ENCODE peak calls at places on chromosomes 12 and 14, in nine cellular contexts. N is heart right ventricle; P is EH; D is Daoy; S is stimulated activated CD4-positive, alpha-beta T cell treated with anti-CD3 and anti-CD28 coated beads, Interleukin-15, amount 100 ng/mL, for 24 hours; Y is mammary epithelial cell; I is astrocyte of the cerebellum; Q is NCI-H460; M is upper lobe of right lung. U is an unnamed sample.
A peak's percentile ranks its signal among the peaks of the same experiment; 100 is the strongest.

GRCh38 chr12:52523825-52524224 is 3.6 kb upstream of the KRT5 start:
- DNase-seq in N (no peak), P (peak; percentile 5), D (no peak), S (no peak), Y (peak; percentile 82), I (no peak), Q (no peak), M (no peak), U (no peak)

GRCh38 chr12:42804928-42805327 is 215.4 kb upstream of the PRICKLE1 start:
- DNase-seq in N (no peak), P (no peak), D (no peak), S (no peak), Y (peak; percentile 6), I (no peak), Q (no peak), M (no peak), U (no peak)

GRCh38 chr12:109729837-109730200 is 16.2 kb downstream of the FAM222A start:
- DNase-seq in N (no peak), P (no peak), D (no peak), S (no peak), Y (no peak), I (no peak), Q (no peak), M (peak; percentile 57), U (peak; percentile 52)

GRCh38 chr14:105197274-105197673 is 16.2 kb upstream of the NUDT14 start:
- DNase-seq in N (peak; percentile 82), P (peak; percentile 83), D (peak; percentile 46), S (no peak), Y (peak; percentile 31), I (no peak), Q (no peak), M (no peak), U (no peak)

GRCh38 chr14:65840118-65840751 is 427.7 kb downstream of the FUT8 start:
- DNase-seq in N (peak; percentile 11), P (no peak), D (no peak), S (no peak), Y (no peak), I (no peak), Q (no peak), M (no peak), U (no peak)

GRCh38 chr12:89305373-89305772 is 46.9 kb downstream of the DUSP6 start:
- DNase-seq in N (no peak), P (no peak), D (no peak), S (no peak), Y (no peak), I (no peak), Q (no peak), M (no peak), U (no peak)

GRCh38 chr14:25009891-25010290 is 40.1 kb downstream of the STXBP6 start:
- DNase-seq in N (no peak), P (peak; percentile 90), D (peak; percentile 20), S (no peak), Y (no peak), I (no peak), Q (peak; percentile 66), M (no peak), U (no peak)

GRCh38 chr14:75267141-75267601 is 11.5 kb upstream of the FOS start:
- DNase-seq in N (no peak), P (peak; percentile 89), D (no peak), S (no peak), Y (no peak), I (no peak), Q (no peak), M (no peak), U (no peak)

GRCh38 chr14:75562048-75562447 is 16.4 kb upstream of the FLVCR2 start:
- DNase-seq in N (no peak), P (peak; percentile 10), D (peak; percentile 43), S (peak; percentile 84), Y (peak; percentile 34), I (no peak), Q (no peak), M (no peak), U (no peak)

GRCh38 chr14:33671556-33671955 is 279.3 kb downstream of the EGLN3 start:
- DNase-seq in N (no peak), P (no peak), D (no peak), S (no peak), Y (no peak), I (no peak), Q (no peak), M (no peak), U (no peak)

GRCh38 chr12:22101749-22102243 is 55.8 kb downstream of the CMAS start:
- DNase-seq in N (peak; percentile 22), P (peak; percentile 60), D (peak; percentile 83), S (peak; percentile 45), Y (peak; percentile 99), I (peak; percentile 95), Q (no peak), M (no peak), U (no peak)

GRCh38 chr14:32128703-32129102 is 51.6 kb downstream of the ARHGAP5 start:
- DNase-seq in N (no peak), P (no peak), D (no peak), S (no peak), Y (peak; percentile 7), I (no peak), Q (no peak), M (no peak), U (no peak)

GRCh38 chr12:103138538-103138937 is 181.1 kb downstream of the ASCL1 start:
- DNase-seq in N (no peak), P (no peak), D (no peak), S (no peak), Y (no peak), I (no peak), Q (no peak), M (no peak), U (no peak)

GRCh38 chr14:100902295-100902694 is 1.2 kb downstream of the RTL1 start:
- DNase-seq in N (no peak), P (no peak), D (peak; percentile 3), S (no peak), Y (no peak), I (no peak), Q (peak; percentile 13), M (no peak), U (peak; percentile 19)

GRCh38 chr14:71591929-71592328 is 340.3 kb upstream of the RGS6 start:
- DNase-seq in N (no peak), P (peak; percentile 87), D (peak; percentile 86), S (peak; percentile 12), Y (peak; percentile 78), I (peak; percentile 31), Q (no peak), M (no peak), U (no peak)

GRCh38 chr12:54988402-54989054 is 4.0 kb upstream of the TESPA1 start:
- DNase-seq in N (peak; percentile 79), P (peak; percentile 37), D (peak; percentile 44), S (peak; percentile 17), Y (no peak), I (no peak), Q (no peak), M (peak; percentile 77), U (peak; percentile 88)

GRCh38 chr12:123808167-123808566 is 46.1 kb downstream of the DNAH10 start:
- DNase-seq in N (no peak), P (peak; percentile 33), D (peak; percentile 50), S (no peak), Y (no peak), I (no peak), Q (peak; percentile 36), M (no peak), U (no peak)

GRCh38 chr14:61582815-61583214 is 112.5 kb upstream of the HIF1A start:
- DNase-seq in N (no peak), P (no peak), D (no peak), S (no peak), Y (no peak), I (no peak), Q (no peak), M (no peak), U (no peak)

GRCh38 chr12:84502907-84503787 is 409.5 kb downstream of the SLC6A15 start:
- DNase-seq in N (peak; percentile 33), P (peak; percentile 76), D (peak; percentile 11), S (peak; percentile 11), Y (peak; percentile 66), I (peak; percentile 47), Q (peak; percentile 60), M (no peak), U (no peak)

GRCh38 chr12:40152783-40153383 is 47.0 kb upstream of the SLC2A13 start:
- DNase-seq in N (peak; percentile 38), P (peak; percentile 38), D (peak; percentile 33), S (peak; percentile 60), Y (peak; percentile 41), I (peak; percentile 18), Q (peak; percentile 51), M (no peak), U (peak; percentile 68)

GRCh38 chr14:31457665-31458659 is 656 bp upstream of the DTD2 start:
- DNase-seq in N (no peak), P (peak; percentile 11), D (no peak), S (no peak), Y (no peak), I (no peak), Q (no peak), M (no peak), U (no peak)

GRCh38 chr12:52262286-52262685 is 12.2 kb upstream of the KRT86 start:
- DNase-seq in N (no peak), P (no peak), D (no peak), S (no peak), Y (no peak), I (no peak), Q (no peak), M (peak; percentile 26), U (no peak)

U was measured in sigmoid colon.